ENCODE peak calls at places on chromosome 21, in nine cellular contexts. W is upper lobe of right lung, B is neural progenitor cell, L is colonic mucosa, Q is ovary, D is GM23338, E is heart right ventricle, U is left lung, J is adrenal gland. X is an unnamed sample.

GRCh38 chr21:36768496-36768895 is 69.6 kb downstream of the SIM2 start:
- DNase-seq in Q (no peak), W (no peak), B (no peak), L (no peak), J (no peak), U (no peak), D (no peak), E (no peak), X (no peak)

GRCh38 chr21:26850116-26850643 is 5.0 kb upstream of the ADAMTS1 start:
- DNase-seq in B (peak; percentile 37), J (no peak), W (no peak), L (no peak), E (no peak), D (peak; percentile 76), U (no peak), Q (no peak), X (no peak)

GRCh38 chr21:46390603-46391545 is 66.9 kb downstream of the PCNT start:
- DNase-seq in Q (peak; percentile 55), D (no peak), L (no peak), E (no peak), B (no peak), W (no peak), J (no peak), U (peak; percentile 74), X (no peak)

GRCh38 chr21:21163904-21164303 is 165.7 kb downstream of the NCAM2 start:
- DNase-seq in J (peak; percentile 59), Q (no peak), B (peak; percentile 82), W (no peak), U (no peak), L (peak; percentile 24), D (peak; percentile 78), E (no peak), X (peak; percentile 78)

GRCh38 chr21:39083377-39084008 is 99.8 kb downstream of the PSMG1 start:
- DNase-seq in B (no peak), L (peak; percentile 87), W (peak; percentile 82), D (no peak), Q (peak; percentile 68), U (no peak), E (no peak), J (no peak), X (peak; percentile 52)

GRCh38 chr21:33334191-33334590 is 9.4 kb downstream of the IFNAR1 start:
- DNase-seq in W (no peak), B (no peak), U (no peak), L (no peak), E (no peak), D (no peak), J (no peak), Q (no peak), X (no peak)

GRCh38 chr21:33372582-33372981 is 30.6 kb upstream of the IFNGR2 start:
- DNase-seq in B (no peak), L (no peak), J (no peak), U (no peak), W (peak; percentile 52), E (no peak), D (no peak), Q (no peak), X (no peak)

GRCh38 chr21:16942703-16943102 is 570.1 kb upstream of the CXADR start:
- DNase-seq in W (no peak), U (no peak), E (no peak), L (no peak), J (peak; percentile 21), Q (no peak), D (peak; percentile 93), B (peak; percentile 63), X (no peak)

DNA sequence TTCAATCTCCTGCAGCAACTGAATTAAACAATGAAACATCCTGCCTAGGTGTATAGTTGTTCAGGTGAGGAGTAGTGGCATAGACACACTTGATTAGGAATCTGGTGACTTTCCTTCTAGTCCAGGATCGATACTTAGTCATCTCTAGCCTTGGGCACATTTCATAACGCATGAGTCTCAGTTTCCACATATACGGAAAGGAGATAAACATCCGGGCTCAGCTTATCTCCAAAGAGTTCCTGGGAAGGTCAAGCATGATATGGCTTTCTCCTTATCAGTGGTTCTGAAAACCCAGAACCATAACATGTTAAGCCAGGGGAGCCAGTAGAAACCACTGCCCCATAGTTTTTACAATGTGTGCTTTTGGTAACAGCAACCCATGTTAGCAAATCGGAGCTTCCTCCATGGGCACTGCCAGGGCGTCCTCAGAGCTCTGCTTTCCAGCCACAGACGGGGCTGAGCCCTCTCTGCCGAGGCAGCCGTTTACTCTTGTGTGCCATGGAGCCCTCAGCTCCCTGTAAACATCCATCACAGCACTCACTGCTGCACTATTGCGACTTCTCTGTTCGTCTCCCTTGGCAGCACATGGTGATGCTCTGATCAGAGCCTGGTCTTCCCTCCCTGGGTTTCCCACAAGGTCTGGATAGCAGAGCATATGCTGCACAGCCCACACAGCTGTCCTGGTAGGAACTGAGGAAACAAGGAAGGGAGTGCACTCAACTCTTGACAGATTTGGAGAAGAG is 34.6 kb downstream of the RUNX1 start:
- DNase-seq in B (no peak), U (no peak), E (no peak), D (no peak), L (no peak), J (no peak), W (no peak), Q (no peak), X (no peak)
- H3K4me1 ChIP-seq in B (peaks cover 7% of the 10 kb centered on the region), U (no peaks in the 10 kb centered on the region), E (no peaks in the 10 kb centered on the region), D (no peaks in the 10 kb centered on the region), L (no peaks in the 10 kb centered on the region), J (no peaks in the 10 kb centered on the region), W (no peaks in the 10 kb centered on the region), Q (no peaks in the 10 kb centered on the region), X (peaks cover 1% of the 10 kb centered on the region)

GRCh38 chr21:42784276-42784675 is 95.1 kb downstream of the WDR4 start:
- DNase-seq in B (no peak), E (no peak), U (peak; percentile 41), D (no peak), Q (no peak), W (no peak), L (peak; percentile 35), J (no peak), X (no peak)
- H3K27me3 ChIP-seq in B (peaks cover 42% of the 10 kb centered on the region), E (peaks cover 23% of the 10 kb centered on the region), U (peaks cover 7% of the 10 kb centered on the region), D (peaks cover 25% of the 10 kb centered on the region), Q (no peaks in the 10 kb centered on the region), W (peaks cover 6% of the 10 kb centered on the region), L (no peaks in the 10 kb centered on the region), J (no peaks in the 10 kb centered on the region), X (peaks cover 22% of the 10 kb centered on the region)

GRCh38 chr21:44317871-44318270 is 18.0 kb downstream of the PFKL start:
- DNase-seq in Q (no peak), E (no peak), L (no peak), D (no peak), U (peak; percentile 65), W (no peak), J (no peak), B (no peak), X (no peak)
- H3K36me3 ChIP-seq in Q (no peaks in the 10 kb centered on the region), E (peaks cover 100% of the 10 kb centered on the region), L (peaks cover 21% of the 10 kb centered on the region), D (no peaks in the 10 kb centered on the region), U (peaks cover 98% of the 10 kb centered on the region), W (peaks cover 83% of the 10 kb centered on the region), J (peaks cover 63% of the 10 kb centered on the region), B (no peaks in the 10 kb centered on the region), X (peaks cover 21% of the 10 kb centered on the region)

GRCh38 chr21:40923914-40924313 is 77.0 kb upstream of the DSCAM start:
- DNase-seq in E (no peak), B (no peak), L (no peak), Q (no peak), J (no peak), U (no peak), W (no peak), D (no peak), X (no peak)
- H3K4me1 ChIP-seq in E (no peaks in the 10 kb centered on the region), B (no peaks in the 10 kb centered on the region), L (no peaks in the 10 kb centered on the region), Q (no peaks in the 10 kb centered on the region), J (no peaks in the 10 kb centered on the region), U (no peaks in the 10 kb centered on the region), W (no peaks in the 10 kb centered on the region), D (no peaks in the 10 kb centered on the region), X (no peaks in the 10 kb centered on the region)

DNA sequence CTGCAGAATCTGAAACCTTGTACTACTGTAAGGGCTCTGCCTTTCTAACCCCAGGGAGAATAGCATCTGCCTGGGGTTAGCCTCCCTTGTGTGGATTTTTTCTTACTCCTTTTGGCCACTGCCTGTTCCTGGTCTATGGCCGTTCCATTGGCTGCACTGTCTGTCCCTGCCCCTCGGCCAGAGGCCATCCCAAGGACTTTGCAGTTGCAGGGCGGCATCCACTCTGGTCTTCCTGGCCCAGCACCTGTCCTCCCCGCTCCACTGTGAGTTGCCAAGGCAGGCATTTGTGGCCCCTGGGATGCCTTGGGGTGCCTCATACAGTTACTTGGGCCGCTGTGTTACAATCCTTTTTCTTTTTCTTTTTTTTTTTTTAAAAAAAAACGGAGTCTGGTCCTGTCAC is 45.8 kb downstream of the PDE9A start:
- DNase-seq in W (peak; percentile 49), U (no peak), D (no peak), E (no peak), L (no peak), B (no peak), Q (no peak), J (no peak), X (no peak)
- H3K27me3 ChIP-seq in W (no peaks in the 10 kb centered on the region), U (no peaks in the 10 kb centered on the region), D (no peaks in the 10 kb centered on the region), E (peaks cover 9% of the 10 kb centered on the region), L (no peaks in the 10 kb centered on the region), B (no peaks in the 10 kb centered on the region), Q (no peaks in the 10 kb centered on the region), J (no peaks in the 10 kb centered on the region), X (no peaks in the 10 kb centered on the region)

GRCh38 chr21:28962465-28962864 is 30.2 kb downstream of the LTN1 start:
- DNase-seq in D (no peak), E (no peak), W (no peak), Q (no peak), L (no peak), U (no peak), B (no peak), J (no peak), X (no peak)
- H3K36me3 ChIP-seq in D (peaks cover 3% of the 10 kb centered on the region), E (peaks cover 98% of the 10 kb centered on the region), W (peaks cover 83% of the 10 kb centered on the region), Q (no peaks in the 10 kb centered on the region), L (peaks cover 12% of the 10 kb centered on the region), U (peaks cover 93% of the 10 kb centered on the region), B (no peaks in the 10 kb centered on the region), J (peaks cover 25% of the 10 kb centered on the region), X (peaks cover 48% of the 10 kb centered on the region)

DNA sequence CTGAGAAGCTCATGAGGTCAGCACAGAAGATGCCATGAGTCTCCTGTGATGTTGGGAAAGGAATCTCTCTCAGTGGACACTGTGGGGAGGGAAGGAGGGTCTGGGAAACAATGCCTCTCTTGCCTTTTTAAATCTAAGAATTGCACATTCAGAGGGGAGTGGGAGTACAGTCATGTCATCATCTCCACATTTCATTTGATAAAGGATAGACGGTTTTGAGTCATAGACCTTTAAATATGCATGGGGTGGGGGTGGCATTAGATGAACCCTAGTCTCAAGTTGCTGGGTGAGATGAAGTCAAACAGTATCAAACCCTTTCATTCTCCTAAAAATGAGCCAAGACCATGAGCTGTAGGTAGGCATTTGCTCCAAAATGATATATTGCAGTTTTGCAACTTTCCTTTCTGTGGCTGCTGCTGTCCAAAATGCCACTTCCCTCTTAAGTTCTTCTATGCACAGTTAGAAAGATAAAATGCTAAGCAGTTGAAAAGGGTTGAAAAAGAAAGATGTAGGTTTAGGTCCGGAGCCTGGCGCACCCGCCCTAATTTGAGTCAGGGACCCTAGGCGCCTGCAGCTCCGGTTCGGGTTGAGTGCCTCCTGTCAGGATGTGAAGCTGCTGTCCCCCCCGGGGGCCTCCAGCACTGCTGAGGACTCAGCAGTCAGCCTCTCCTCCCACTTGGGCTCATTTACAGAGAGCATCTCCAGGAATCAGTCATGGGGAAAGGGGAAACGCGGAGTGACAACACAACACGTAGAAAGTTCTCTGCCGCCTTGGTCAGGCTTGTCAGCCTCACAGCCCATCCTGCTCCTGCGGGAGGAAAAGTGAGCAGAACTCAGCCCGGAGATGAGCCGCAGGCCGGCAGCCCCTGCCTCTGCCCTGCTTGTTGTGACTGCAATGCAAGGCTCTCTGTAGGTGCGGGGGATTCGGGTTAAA is 479.3 kb upstream of the RUNX1 start:
- DNase-seq in Q (peak; percentile 45), J (peak; percentile 30), L (peak; percentile 19), W (peak; percentile 62), E (peak; percentile 17), U (peak; percentile 77), B (no peak), D (no peak), X (peak; percentile 32)
- H3K4me1 ChIP-seq in Q (no peaks in the 10 kb centered on the region), J (peaks cover 20% of the 10 kb centered on the region), L (no peaks in the 10 kb centered on the region), W (peaks cover 5% of the 10 kb centered on the region), E (no peaks in the 10 kb centered on the region), U (no peaks in the 10 kb centered on the region), B (no peaks in the 10 kb centered on the region), D (no peaks in the 10 kb centered on the region), X (no peaks in the 10 kb centered on the region)